ENCODE peak calls at places on chromosomes 16 and 17, in ten cellular contexts. M is dorsolateral prefrontal cortex; Y is NCI-H1092 treated with DMSO at 0.1 percent for 48 hours; X is uterus; C is AG20443; T is activated CD4-positive, alpha-beta T cell treated with anti-CD3 and anti-CD28 coated beads, Interleukin-2, amount 50 U/mL, for 4 hours; S is mammary epithelial cell; J is naive thymus-derived CD8-positive, alpha-beta T cell; F is effector memory CD4-positive, alpha-beta T cell; U is tibial artery. B is an unnamed sample.
A peak's percentile ranks its signal among the peaks of the same experiment; 100 is the strongest.

GRCh38 chr16:89039756-89040155 is 53.9 kb upstream of the ACSF3 start:
- DNase-seq in F (no peak), J (no peak), C (no peak), T (no peak), U (no peak), M (no peak), X (no peak), Y (no peak), S (no peak), B (no peak)

GRCh38 chr16:67100569-67101300 is 9.0 kb upstream of the PHAF1 start:
- DNase-seq in J (no peak), M (no peak), U (no peak), F (no peak), X (no peak), T (no peak), C (peak; percentile 24), Y (peak; percentile 21), S (no peak), B (peak; percentile 34)

GRCh38 chr17:63405741-63406261 is 40.3 kb downstream of the CYB561 start:
- DNase-seq in U (no peak), T (no peak), F (no peak), S (peak; percentile 82), J (no peak), Y (peak; percentile 32), M (no peak), X (no peak), C (peak; percentile 46), B (peak; percentile 64)

GRCh38 chr16:88731699-88732098 is 25.4 kb downstream of the CTU2 start:
- DNase-seq in U (no peak), X (no peak), M (no peak), S (no peak), F (no peak), J (no peak), C (peak; percentile 71), Y (no peak), T (no peak), B (no peak)

GRCh38 chr16:15607700-15608396 is 35.1 kb downstream of the MARF1 start:
- DNase-seq in U (peak; percentile 70), M (no peak), T (no peak), J (no peak), S (peak; percentile 6), F (no peak), Y (no peak), C (no peak), X (no peak), B (peak; percentile 47)

GRCh38 chr17:77613627-77614026 is 344.9 kb upstream of the TNRC6C start:
- DNase-seq in X (no peak), T (no peak), F (no peak), U (no peak), Y (no peak), M (no peak), J (no peak), C (no peak), S (no peak), B (no peak)

GRCh38 chr17:57735707-57736106 is 9.4 kb downstream of the CCDC182 start:
- DNase-seq in U (no peak), T (no peak), C (no peak), Y (no peak), S (peak; percentile 14), J (no peak), F (no peak), X (no peak), M (no peak), B (peak; percentile 20)

GRCh38 chr17:42122371-42123303 is at the start of gene HSPB9:
- DNase-seq in S (no peak), F (no peak), Y (no peak), M (no peak), X (no peak), U (no peak), C (no peak), T (no peak), J (no peak), B (no peak)

GRCh38 chr17:76077582-76078110 is 1.3 kb upstream of the ZACN start:
- DNase-seq in X (no peak), F (no peak), M (no peak), Y (no peak), J (no peak), T (no peak), U (no peak), C (peak; percentile 35), S (no peak), B (no peak)

GRCh38 chr17:58487589-58488427 is at the start of gene HSF5:
- DNase-seq in J (peak; percentile 73), C (no peak), M (no peak), U (no peak), S (no peak), F (peak; percentile 52), Y (no peak), T (peak; percentile 66), X (no peak), B (no peak)

GRCh38 chr16:10609410-10609774 is 29.0 kb upstream of the EMP2 start:
- DNase-seq in M (no peak), Y (no peak), U (no peak), C (peak; percentile 85), J (no peak), T (no peak), S (no peak), X (no peak), F (no peak), B (peak; percentile 56)

GRCh38 chr16:75288596-75289120 is 37.2 kb upstream of the BCAR1 start:
- DNase-seq in M (no peak), T (peak; percentile 21), C (no peak), X (no peak), U (no peak), J (peak; percentile 69), F (peak; percentile 52), Y (no peak), S (no peak), B (no peak)

GRCh38 chr17:56577810-56578209 is 15.7 kb upstream of the NOG start:
- DNase-seq in F (no peak), M (no peak), S (no peak), C (no peak), X (no peak), U (no peak), T (no peak), Y (no peak), J (no peak), B (peak; percentile 79)

GRCh38 chr16:791131-791530 is 2.7 kb downstream of the CHTF18 start:
- DNase-seq in F (no peak), C (no peak), U (no peak), Y (no peak), M (no peak), X (no peak), S (no peak), T (no peak), J (no peak), B (no peak)

B was measured in myocyte.